ENCODE peak calls at places on chromosomes 6 and 20, in eight cellular contexts. A is HAP-1; L is uterus; M is ovary; Q is stomach; W is astrocyte of the spinal cord; J is naive thymus-derived CD8-positive, alpha-beta T cell; O is NCI-H510A treated with DMSO at 0.1 percent for 48 hours. Z is an unnamed sample.

GRCh38 chr6:39309942-39310531 is 4.2 kb downstream of the KCNK17 start:
- DNase-seq in L (peak; percentile 52), J (no peak), W (peak; percentile 50), O (peak; percentile 87), A (peak; percentile 48), Q (peak; percentile 78), M (peak; percentile 36), Z (peak; percentile 58)

GRCh38 chr20:57509665-57510237 is 15.2 kb downstream of the CTCFL start:
- DNase-seq in W (no peak), M (no peak), O (no peak), Q (peak; percentile 32), A (no peak), J (no peak), L (no peak), Z (peak; percentile 35)

GRCh38 chr6:56831334-56831733 is 123.6 kb upstream of the BEND6 start:
- DNase-seq in A (no peak), Q (no peak), O (no peak), J (no peak), M (no peak), W (no peak), L (no peak), Z (no peak)

GRCh38 chr6:90294614-90294988 is 2.0 kb downstream of the BACH2 start:
- DNase-seq in Q (no peak), J (peak; percentile 64), W (peak; percentile 25), L (no peak), M (no peak), A (no peak), O (no peak), Z (no peak)

GRCh38 chr20:33262658-33263065 is 20.4 kb upstream of the BPIFB1 start:
- DNase-seq in J (no peak), M (no peak), O (peak; percentile 69), L (no peak), A (peak; percentile 46), Q (peak; percentile 67), W (peak; percentile 37), Z (peak; percentile 82)

GRCh38 chr20:44354979-44355502 is 458 bp upstream of the HNF4A start:
- DNase-seq in L (no peak), A (no peak), J (no peak), W (no peak), O (no peak), M (no peak), Q (peak; percentile 60), Z (peak; percentile 79)

GRCh38 chr6:158002951-158003853 is 21.5 kb downstream of the SYNJ2 start:
- DNase-seq in L (peak; percentile 80), W (peak; percentile 95), O (no peak), M (peak; percentile 58), J (no peak), Q (no peak), A (no peak), Z (no peak)

GRCh38 chr6:63305278-63305677 is 14.5 kb downstream of the LGSN start:
- DNase-seq in L (no peak), O (no peak), Q (no peak), M (no peak), J (no peak), W (no peak), A (no peak), Z (no peak)

GRCh38 chr20:2303693-2304092 is 7.9 kb downstream of the TGM3 start:
- DNase-seq in W (no peak), O (no peak), J (no peak), A (no peak), L (no peak), M (no peak), Q (no peak), Z (no peak)

GRCh38 chr6:150271172-150271500 is 97.7 kb upstream of the IYD start:
- DNase-seq in W (no peak), Q (no peak), L (no peak), J (no peak), M (no peak), A (no peak), O (no peak), Z (no peak)

GRCh38 chr6:117605169-117605826 is 3.0 kb upstream of the GOPC start:
- DNase-seq in L (peak; percentile 27), W (peak; percentile 79), A (peak; percentile 74), O (peak; percentile 62), Q (peak; percentile 39), M (peak; percentile 9), J (peak; percentile 16), Z (peak; percentile 80)

Z was measured in HepG2.